ENCODE peak calls at places on chromosomes 13 and 19, in seven cellular contexts. One of them, this sample, is unnamed.

GRCh38 chr19:42067315-42067888 is 2.6 kb downstream of the GRIK5 start:
- DNase-seq in transverse colon: no peak
- DNase-seq in gastrocnemius medialis: no peak
- DNase-seq in fibroblast of lung: no peak
- DNase-seq in testis: no peak
- DNase-seq in psoas muscle: no peak
- DNase-seq in progenitor cell of endocrine pancreas: no peak
- DNase-seq in this sample: no peak

GRCh38 chr19:956747-957451 is 27.2 kb upstream of the WDR18 start:
- DNase-seq in transverse colon: no peak
- DNase-seq in gastrocnemius medialis: no peak
- DNase-seq in fibroblast of lung: peak
- DNase-seq in testis: no peak
- DNase-seq in psoas muscle: no peak
- DNase-seq in progenitor cell of endocrine pancreas: no peak
- DNase-seq in this sample: no peak

GRCh38 chr19:46392252-46392801 is 21.0 kb downstream of the CCDC8 start:
- DNase-seq in transverse colon: no peak
- DNase-seq in gastrocnemius medialis: no peak
- DNase-seq in fibroblast of lung: no peak
- DNase-seq in testis: no peak
- DNase-seq in psoas muscle: no peak
- DNase-seq in progenitor cell of endocrine pancreas: no peak
- DNase-seq in this sample: no peak

GRCh38 chr13:32261567-32261966 is 53.6 kb downstream of the ZAR1L start:
- DNase-seq in transverse colon: peak
- DNase-seq in gastrocnemius medialis: peak
- DNase-seq in fibroblast of lung: peak
- DNase-seq in testis: peak
- DNase-seq in psoas muscle: peak
- DNase-seq in progenitor cell of endocrine pancreas: no peak
- DNase-seq in this sample: no peak

GRCh38 chr19:53394522-53394973 is 401 bp upstream of the ZNF765 start:
- DNase-seq in transverse colon: peak
- DNase-seq in gastrocnemius medialis: peak
- DNase-seq in fibroblast of lung: peak
- DNase-seq in testis: peak
- DNase-seq in psoas muscle: peak
- DNase-seq in progenitor cell of endocrine pancreas: peak
- DNase-seq in this sample: no peak

GRCh38 chr13:92954746-92955145 is 271.9 kb upstream of the GPC6 start:
- DNase-seq in transverse colon: no peak
- DNase-seq in gastrocnemius medialis: no peak
- DNase-seq in fibroblast of lung: no peak
- DNase-seq in testis: no peak
- DNase-seq in psoas muscle: no peak
- DNase-seq in progenitor cell of endocrine pancreas: no peak
- DNase-seq in this sample: no peak

GRCh38 chr13:44045179-44045562 is 165.5 kb downstream of the LACC1 start:
- DNase-seq in transverse colon: no peak
- DNase-seq in gastrocnemius medialis: no peak
- DNase-seq in fibroblast of lung: no peak
- DNase-seq in testis: no peak
- DNase-seq in psoas muscle: no peak
- DNase-seq in progenitor cell of endocrine pancreas: no peak
- DNase-seq in this sample: no peak

GRCh38 chr19:32599736-32600157 is 18.8 kb downstream of the PDCD5 start:
- DNase-seq in transverse colon: peak
- DNase-seq in gastrocnemius medialis: no peak
- DNase-seq in fibroblast of lung: peak
- DNase-seq in testis: peak
- DNase-seq in psoas muscle: no peak
- DNase-seq in progenitor cell of endocrine pancreas: no peak
- DNase-seq in this sample: peak

GRCh38 chr13:38687246-38688229 is 661 bp downstream of the FREM2 start:
- DNase-seq in transverse colon: no peak
- DNase-seq in gastrocnemius medialis: no peak
- DNase-seq in fibroblast of lung: peak
- DNase-seq in testis: no peak
- DNase-seq in psoas muscle: no peak
- DNase-seq in progenitor cell of endocrine pancreas: peak
- DNase-seq in this sample: peak

GRCh38 chr19:5503598-5503997 is 48.4 kb downstream of the ZNRF4 start:
- DNase-seq in transverse colon: no peak
- DNase-seq in gastrocnemius medialis: no peak
- DNase-seq in fibroblast of lung: no peak
- DNase-seq in testis: no peak
- DNase-seq in psoas muscle: no peak
- DNase-seq in progenitor cell of endocrine pancreas: no peak
- DNase-seq in this sample: no peak
- TF ChIP-seq CTCF in transverse colon: no peak
- TF ChIP-seq CTCF in gastrocnemius medialis: no peak
- TF ChIP-seq CTCF in fibroblast of lung: no peak
- TF ChIP-seq CTCF in testis: no peak
- TF ChIP-seq CTCF in psoas muscle: no peak
- TF ChIP-seq CTCF in progenitor cell of endocrine pancreas: no peak
- TF ChIP-seq CTCF in this sample: no peak

DNA sequence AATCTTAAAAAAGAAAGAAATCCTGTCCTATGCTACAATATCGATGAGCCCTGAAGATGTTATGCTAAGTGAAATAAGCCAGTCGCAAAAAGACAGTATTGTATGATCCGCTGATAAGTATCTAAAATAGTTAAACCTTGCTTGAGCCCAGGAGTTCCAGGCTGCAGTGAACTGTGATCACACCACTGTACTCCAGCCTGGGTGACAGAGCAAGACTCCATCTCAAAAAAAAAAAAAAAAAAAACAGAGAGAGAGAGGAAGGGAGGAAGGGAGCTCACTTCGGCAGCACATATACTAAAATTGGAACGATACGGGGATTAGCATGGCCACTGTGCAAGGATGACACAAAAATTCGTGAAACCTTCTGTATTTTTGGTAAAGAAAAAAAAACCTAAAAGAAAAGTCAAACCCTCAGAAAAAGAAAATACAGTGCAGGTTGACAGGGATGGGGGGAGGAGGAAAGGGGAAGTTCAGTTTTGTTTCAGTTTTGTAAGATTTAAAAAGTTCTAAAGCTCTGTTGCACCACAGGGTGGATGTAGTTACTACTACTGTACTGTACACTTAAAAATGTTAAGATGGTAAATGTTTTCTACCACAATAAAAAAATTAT is 8.4 kb downstream of the CLASRP start:
- DNase-seq in transverse colon: no peak
- DNase-seq in gastrocnemius medialis: no peak
- DNase-seq in fibroblast of lung: no peak
- DNase-seq in testis: no peak
- DNase-seq in psoas muscle: no peak
- DNase-seq in progenitor cell of endocrine pancreas: no peak
- DNase-seq in this sample: no peak
- TF ChIP-seq CTCF in transverse colon: no peak
- TF ChIP-seq CTCF in gastrocnemius medialis: no peak
- TF ChIP-seq CTCF in fibroblast of lung: no peak
- TF ChIP-seq CTCF in testis: no peak
- TF ChIP-seq CTCF in psoas muscle: no peak
- TF ChIP-seq CTCF in progenitor cell of endocrine pancreas: no peak
- TF ChIP-seq CTCF in this sample: no peak

GRCh38 chr13:110352735-110353134 is 45.7 kb downstream of the COL4A2 start:
- DNase-seq in transverse colon: no peak
- DNase-seq in gastrocnemius medialis: no peak
- DNase-seq in fibroblast of lung: no peak
- DNase-seq in testis: no peak
- DNase-seq in psoas muscle: no peak
- DNase-seq in progenitor cell of endocrine pancreas: no peak
- DNase-seq in this sample: no peak
- TF ChIP-seq CTCF in transverse colon: no peak
- TF ChIP-seq CTCF in gastrocnemius medialis: no peak
- TF ChIP-seq CTCF in fibroblast of lung: peak
- TF ChIP-seq CTCF in testis: no peak
- TF ChIP-seq CTCF in psoas muscle: peak
- TF ChIP-seq CTCF in progenitor cell of endocrine pancreas: peak
- TF ChIP-seq CTCF in this sample: peak

DNA sequence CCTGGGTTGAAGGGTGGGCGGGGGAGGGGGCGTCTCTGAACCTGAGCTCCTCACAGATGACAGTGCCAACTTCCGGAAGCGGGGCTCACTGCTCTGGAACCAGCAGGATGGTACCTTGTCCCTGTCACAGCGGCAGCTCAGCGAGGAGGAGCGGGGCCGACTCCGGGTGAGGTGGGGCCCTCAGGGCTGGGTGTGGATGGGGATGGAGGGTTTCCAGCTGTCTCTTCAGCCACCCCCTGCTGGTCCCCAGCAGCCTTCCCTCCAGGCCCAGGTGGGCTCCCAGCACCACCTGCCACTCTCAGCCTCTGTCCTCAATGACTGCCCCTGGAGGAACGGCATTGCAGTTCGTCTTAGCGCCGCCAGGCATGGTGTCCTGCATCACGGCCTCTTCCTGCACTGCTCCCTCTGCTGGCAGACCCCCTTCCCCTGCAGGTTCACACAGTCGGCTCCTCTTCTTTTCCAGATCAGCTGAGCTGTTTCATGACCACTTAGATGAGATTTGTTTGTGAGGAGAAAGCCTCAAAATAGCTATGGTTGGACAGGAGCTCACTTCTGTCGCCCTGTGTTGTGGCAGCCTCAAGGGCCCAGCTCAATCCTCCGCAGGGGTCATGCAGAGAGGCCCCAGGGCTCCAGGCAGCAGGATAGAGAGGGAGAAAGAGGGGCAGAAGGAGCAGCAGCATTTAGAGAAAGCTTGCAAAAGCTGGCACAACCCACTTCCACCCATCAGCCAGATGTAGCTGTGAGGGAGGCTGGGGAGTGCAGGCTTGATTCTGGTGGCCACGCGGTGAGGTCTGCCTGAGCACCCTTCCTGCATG is 2.5 kb upstream of the GARIN5A start:
- DNase-seq in transverse colon: no peak
- DNase-seq in gastrocnemius medialis: no peak
- DNase-seq in fibroblast of lung: peak
- DNase-seq in testis: no peak
- DNase-seq in psoas muscle: no peak
- DNase-seq in progenitor cell of endocrine pancreas: no peak
- DNase-seq in this sample: no peak
- TF ChIP-seq CTCF in transverse colon: no peak
- TF ChIP-seq CTCF in gastrocnemius medialis: peak
- TF ChIP-seq CTCF in fibroblast of lung: peak
- TF ChIP-seq CTCF in testis: no peak
- TF ChIP-seq CTCF in psoas muscle: peak
- TF ChIP-seq CTCF in progenitor cell of endocrine pancreas: peak
- TF ChIP-seq CTCF in this sample: peak

DNA sequence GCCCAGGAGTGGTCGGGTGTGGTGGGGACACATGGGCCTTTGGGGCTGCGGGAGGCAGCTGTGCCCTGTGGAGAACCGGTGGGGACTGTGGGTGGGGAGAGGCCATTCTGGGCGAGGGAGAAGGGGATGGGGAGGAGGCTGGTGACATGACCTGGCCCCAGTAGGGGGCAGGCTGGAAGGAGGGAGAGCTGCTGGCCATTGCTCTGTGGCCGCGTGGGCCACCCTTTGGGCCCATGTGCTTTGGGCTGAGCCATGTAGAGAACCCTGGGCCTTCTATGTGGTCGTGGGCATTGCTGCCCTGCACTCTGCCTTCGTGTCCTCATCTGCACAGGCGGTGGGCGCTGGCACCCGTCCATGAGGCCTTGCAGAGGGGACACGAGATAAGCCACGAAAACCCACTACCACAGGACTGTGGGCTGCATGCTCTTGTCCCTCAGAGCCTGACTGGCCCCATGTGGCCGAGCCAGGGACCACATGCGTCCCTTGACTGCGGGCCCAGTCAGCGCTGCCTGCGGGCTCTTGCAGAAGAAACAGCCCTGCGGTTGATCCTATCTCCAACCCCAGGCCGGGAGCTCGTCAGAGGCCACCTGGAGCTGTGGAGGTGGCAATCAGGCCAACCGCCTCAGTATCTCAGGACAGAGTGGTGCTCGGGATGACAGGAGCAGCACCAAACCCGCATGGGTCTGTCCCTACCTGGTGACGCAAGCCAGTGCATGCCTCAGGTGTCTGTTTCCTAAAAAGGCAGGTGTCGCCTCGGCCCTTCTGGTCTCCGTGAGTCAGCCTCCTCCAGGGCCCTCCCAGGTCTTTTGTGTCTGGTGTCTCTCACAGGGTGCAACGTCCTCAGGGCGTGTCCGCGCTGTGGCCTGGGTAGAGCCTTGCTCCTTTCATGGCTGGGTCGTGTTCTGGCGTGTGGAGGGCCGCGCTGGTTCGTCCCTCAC is 14.3 kb downstream of the FZR1 start:
- DNase-seq in transverse colon: no peak
- DNase-seq in gastrocnemius medialis: no peak
- DNase-seq in fibroblast of lung: no peak
- DNase-seq in testis: no peak
- DNase-seq in psoas muscle: no peak
- DNase-seq in progenitor cell of endocrine pancreas: no peak
- DNase-seq in this sample: no peak
- TF ChIP-seq CTCF in transverse colon: no peak
- TF ChIP-seq CTCF in gastrocnemius medialis: no peak
- TF ChIP-seq CTCF in fibroblast of lung: no peak
- TF ChIP-seq CTCF in testis: no peak
- TF ChIP-seq CTCF in psoas muscle: no peak
- TF ChIP-seq CTCF in progenitor cell of endocrine pancreas: peak
- TF ChIP-seq CTCF in this sample: peak

DNA sequence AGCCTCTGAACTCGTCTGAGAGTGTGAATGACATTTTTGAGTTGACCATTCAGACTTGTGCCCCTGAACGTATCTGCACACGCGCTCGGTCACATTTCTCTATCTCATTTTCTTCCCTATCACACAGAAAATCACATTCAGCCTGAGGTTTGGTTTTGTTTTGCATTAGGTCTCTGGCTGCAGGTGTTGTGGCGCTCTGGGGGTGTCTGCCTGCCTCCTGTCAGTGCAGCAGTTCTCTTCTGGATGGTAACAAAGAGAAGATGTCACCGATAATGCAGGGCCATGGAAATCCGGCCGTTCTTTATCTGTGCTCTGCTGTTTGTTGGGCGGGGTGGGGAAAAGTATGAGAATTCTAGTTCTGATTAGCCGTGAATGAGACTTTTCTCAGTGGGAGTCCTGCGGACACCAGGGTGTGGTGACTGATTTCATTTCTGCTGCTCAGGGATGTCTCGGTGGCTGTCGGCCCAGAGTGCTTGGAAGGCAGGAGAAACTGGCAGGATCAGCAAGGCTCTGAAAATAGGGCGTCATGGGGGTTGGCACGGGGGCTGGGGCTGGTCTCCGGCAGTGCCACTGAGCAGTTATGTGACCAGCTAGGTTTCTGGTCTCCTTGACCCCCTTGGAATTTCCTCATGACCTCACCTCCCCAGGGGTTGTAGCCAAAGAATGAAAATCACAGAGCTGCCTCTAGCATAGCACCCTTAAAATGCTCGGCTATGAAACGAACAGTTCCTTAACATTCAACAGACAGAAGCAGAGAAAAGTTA is 5.1 kb downstream of the RNF113B start:
- DNase-seq in transverse colon: no peak
- DNase-seq in gastrocnemius medialis: no peak
- DNase-seq in fibroblast of lung: peak
- DNase-seq in testis: peak
- DNase-seq in psoas muscle: peak
- DNase-seq in progenitor cell of endocrine pancreas: no peak
- DNase-seq in this sample: no peak
- TF ChIP-seq CTCF in transverse colon: no peak
- TF ChIP-seq CTCF in gastrocnemius medialis: no peak
- TF ChIP-seq CTCF in fibroblast of lung: no peak
- TF ChIP-seq CTCF in testis: no peak
- TF ChIP-seq CTCF in psoas muscle: no peak
- TF ChIP-seq CTCF in progenitor cell of endocrine pancreas: no peak
- TF ChIP-seq CTCF in this sample: no peak